ENCODE peak calls at places on chromosomes 6 and 20, in eight cellular contexts. One of them, this sample, is unnamed.
A peak's percentile ranks its signal among the peaks of the same experiment; 100 is the strongest.

GRCh38 chr6:111980979-111981378 is 72.9 kb upstream of the CCN6 start:
- DNase-seq in adrenal gland: peak; percentile 39
- DNase-seq in transverse colon: no peak
- DNase-seq in astrocyte: no peak
- DNase-seq in cardiac muscle cell: no peak
- DNase-seq in AG04450: no peak
- DNase-seq in PC-3: no peak
- DNase-seq in GM13977: no peak
- DNase-seq in this sample: no peak

GRCh38 chr6:51992834-51993233 is 94.6 kb downstream of the PKHD1 start:
- DNase-seq in AG04450: no peak
- DNase-seq in GM13977: no peak
- DNase-seq in cardiac muscle cell: no peak
- DNase-seq in astrocyte: no peak
- DNase-seq in PC-3: no peak
- DNase-seq in adrenal gland: no peak
- DNase-seq in transverse colon: no peak
- DNase-seq in this sample: no peak

GRCh38 chr6:143647191-143647590 is 30.6 kb upstream of the PHACTR2 start:
- DNase-seq in astrocyte: no peak
- DNase-seq in cardiac muscle cell: no peak
- DNase-seq in AG04450: no peak
- DNase-seq in PC-3: no peak
- DNase-seq in adrenal gland: no peak
- DNase-seq in GM13977: no peak
- DNase-seq in transverse colon: no peak
- DNase-seq in this sample: no peak

GRCh38 chr6:105810105-105810921 is 275.8 kb upstream of the PRDM1 start:
- DNase-seq in PC-3: peak; percentile 90
- DNase-seq in transverse colon: peak; percentile 43
- DNase-seq in AG04450: peak; percentile 43
- DNase-seq in cardiac muscle cell: no peak
- DNase-seq in astrocyte: peak; percentile 81
- DNase-seq in adrenal gland: peak; percentile 61
- DNase-seq in GM13977: no peak
- DNase-seq in this sample: no peak

GRCh38 chr6:101396552-101397173 is 3.2 kb downstream of the GRIK2 start:
- DNase-seq in cardiac muscle cell: peak; percentile 91
- DNase-seq in astrocyte: peak; percentile 36
- DNase-seq in GM13977: peak; percentile 62
- DNase-seq in PC-3: peak; percentile 77
- DNase-seq in transverse colon: peak; percentile 60
- DNase-seq in AG04450: no peak
- DNase-seq in adrenal gland: peak; percentile 54
- DNase-seq in this sample: peak; percentile 78

GRCh38 chr6:131762984-131763383 is 44.8 kb upstream of the ENPP1 start:
- DNase-seq in PC-3: no peak
- DNase-seq in transverse colon: no peak
- DNase-seq in AG04450: no peak
- DNase-seq in adrenal gland: no peak
- DNase-seq in cardiac muscle cell: no peak
- DNase-seq in astrocyte: peak; percentile 43
- DNase-seq in GM13977: no peak
- DNase-seq in this sample: no peak

GRCh38 chr6:30397697-30398096 is 52.7 kb downstream of the RPP21 start:
- DNase-seq in astrocyte: no peak
- DNase-seq in GM13977: no peak
- DNase-seq in AG04450: no peak
- DNase-seq in adrenal gland: no peak
- DNase-seq in PC-3: no peak
- DNase-seq in transverse colon: no peak
- DNase-seq in cardiac muscle cell: no peak
- DNase-seq in this sample: no peak

GRCh38 chr20:63009988-63010769 is 3.4 kb upstream of the BHLHE23 start:
- DNase-seq in PC-3: no peak
- DNase-seq in transverse colon: peak; percentile 73
- DNase-seq in astrocyte: peak; percentile 7
- DNase-seq in AG04450: no peak
- DNase-seq in GM13977: peak; percentile 92
- DNase-seq in cardiac muscle cell: no peak
- DNase-seq in adrenal gland: no peak
- DNase-seq in this sample: no peak

GRCh38 chr6:138944412-138944811 is 43.6 kb downstream of the REPS1 start:
- DNase-seq in cardiac muscle cell: no peak
- DNase-seq in GM13977: peak; percentile 13
- DNase-seq in transverse colon: no peak
- DNase-seq in AG04450: peak; percentile 6
- DNase-seq in adrenal gland: no peak
- DNase-seq in PC-3: peak; percentile 66
- DNase-seq in astrocyte: peak; percentile 77
- DNase-seq in this sample: no peak

GRCh38 chr6:158081657-158081935 is 86.5 kb downstream of the SERAC1 start:
- DNase-seq in cardiac muscle cell: no peak
- DNase-seq in PC-3: no peak
- DNase-seq in GM13977: no peak
- DNase-seq in transverse colon: no peak
- DNase-seq in AG04450: no peak
- DNase-seq in adrenal gland: peak; percentile 68
- DNase-seq in astrocyte: no peak
- DNase-seq in this sample: no peak

GRCh38 chr6:6390849-6391602 is 70.6 kb upstream of the F13A1 start:
- DNase-seq in PC-3: no peak
- DNase-seq in transverse colon: no peak
- DNase-seq in adrenal gland: no peak
- DNase-seq in GM13977: peak; percentile 57
- DNase-seq in AG04450: no peak
- DNase-seq in cardiac muscle cell: no peak
- DNase-seq in astrocyte: no peak
- DNase-seq in this sample: no peak

GRCh38 chr20:15756001-15756400 is 817.2 kb downstream of the KIF16B start:
- DNase-seq in astrocyte: no peak
- DNase-seq in cardiac muscle cell: no peak
- DNase-seq in GM13977: no peak
- DNase-seq in adrenal gland: no peak
- DNase-seq in transverse colon: no peak
- DNase-seq in AG04450: no peak
- DNase-seq in PC-3: no peak
- DNase-seq in this sample: no peak

GRCh38 chr20:3734111-3734843 is 1.8 kb downstream of the HSPA12B start:
- DNase-seq in transverse colon: peak; percentile 46
- DNase-seq in cardiac muscle cell: no peak
- DNase-seq in adrenal gland: peak; percentile 43
- DNase-seq in PC-3: no peak
- DNase-seq in astrocyte: no peak
- DNase-seq in GM13977: no peak
- DNase-seq in AG04450: no peak
- DNase-seq in this sample: no peak

GRCh38 chr6:149170564-149171452 is 146.7 kb upstream of the TAB2 start:
- DNase-seq in adrenal gland: peak; percentile 31
- DNase-seq in PC-3: no peak
- DNase-seq in astrocyte: no peak
- DNase-seq in AG04450: no peak
- DNase-seq in transverse colon: peak; percentile 13
- DNase-seq in cardiac muscle cell: peak; percentile 29
- DNase-seq in GM13977: peak; percentile 34
- DNase-seq in this sample: no peak

DNA sequence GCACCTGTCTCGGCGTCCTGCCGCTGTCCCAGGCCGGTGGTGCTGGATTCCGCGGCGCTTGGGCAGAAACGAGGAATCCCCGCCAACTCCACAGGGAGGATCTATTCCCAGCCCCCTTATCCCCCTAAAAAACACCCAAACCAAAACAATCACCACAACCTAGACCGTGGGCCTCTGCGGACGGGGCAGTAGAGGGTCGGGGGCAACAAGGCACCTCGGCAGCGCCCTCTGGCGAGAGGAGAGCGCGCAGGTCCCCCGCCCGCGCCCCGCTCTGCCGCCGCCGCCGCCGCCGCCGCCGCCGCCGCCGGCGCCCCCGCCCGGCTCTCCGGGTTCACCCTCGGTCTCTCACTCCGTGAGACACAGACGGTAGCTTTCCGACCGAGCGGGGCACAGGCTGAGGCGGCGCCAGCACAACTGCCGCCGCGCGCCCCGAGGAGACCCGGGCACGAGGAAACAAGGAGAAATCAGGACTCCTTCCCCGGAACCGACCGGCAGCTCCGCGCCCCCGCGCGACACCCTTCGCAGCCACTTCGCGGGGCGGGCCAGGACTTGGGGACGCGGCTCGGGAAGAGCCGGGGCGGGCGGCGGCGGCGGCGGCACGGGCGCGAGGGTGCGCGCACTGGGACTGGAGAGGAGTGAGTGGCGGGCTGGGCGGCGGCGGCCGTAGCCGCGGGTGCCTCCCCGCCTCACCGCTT is at the start of gene SLC35F1:
- DNase-seq in AG04450: no peak
- DNase-seq in adrenal gland: peak; percentile 56
- DNase-seq in PC-3: no peak
- DNase-seq in GM13977: peak; percentile 71
- DNase-seq in transverse colon: no peak
- DNase-seq in cardiac muscle cell: peak; percentile 81
- DNase-seq in astrocyte: peak; percentile 12
- DNase-seq in this sample: peak; percentile 40
- TF ChIP-seq CTCF in AG04450: peak; percentile 39
- TF ChIP-seq CTCF in adrenal gland: no peak
- TF ChIP-seq CTCF in PC-3: peak; percentile 26
- TF ChIP-seq CTCF in GM13977: peak; percentile 67
- TF ChIP-seq CTCF in transverse colon: no peak
- TF ChIP-seq CTCF in cardiac muscle cell: peak; percentile 37
- TF ChIP-seq CTCF in astrocyte: no peak
- TF ChIP-seq CTCF in this sample: peak; percentile 22

GRCh38 chr20:45890997-45891983 is at the start of the genes CTSA and NEURL2:
- DNase-seq in transverse colon: peak; percentile 97
- DNase-seq in AG04450: peak; percentile 84
- DNase-seq in PC-3: peak; percentile 87
- DNase-seq in adrenal gland: peak; percentile 97
- DNase-seq in astrocyte: peak; percentile 79
- DNase-seq in GM13977: peak; percentile 99
- DNase-seq in cardiac muscle cell: peak; percentile 96
- DNase-seq in this sample: peak; percentile 80

GRCh38 chr20:45890077-45890996 is 671 bp downstream of the NEURL2 start:
- DNase-seq in adrenal gland: peak; percentile 72
- DNase-seq in AG04450: no peak
- DNase-seq in transverse colon: peak; percentile 85
- DNase-seq in astrocyte: peak; percentile 71
- DNase-seq in GM13977: peak; percentile 73
- DNase-seq in PC-3: no peak
- DNase-seq in cardiac muscle cell: peak; percentile 91
- DNase-seq in this sample: peak; percentile 83

GRCh38 chr20:45892828-45893500 is 1.8 kb downstream of the CTSA start:
- DNase-seq in GM13977: no peak
- DNase-seq in AG04450: no peak
- DNase-seq in transverse colon: peak; percentile 70
- DNase-seq in adrenal gland: no peak
- DNase-seq in astrocyte: no peak
- DNase-seq in PC-3: no peak
- DNase-seq in cardiac muscle cell: no peak
- DNase-seq in this sample: no peak

GRCh38 chr20:45893831-45894230 is 2.7 kb downstream of the CTSA start:
- DNase-seq in AG04450: no peak
- DNase-seq in GM13977: no peak
- DNase-seq in astrocyte: no peak
- DNase-seq in cardiac muscle cell: no peak
- DNase-seq in adrenal gland: no peak
- DNase-seq in PC-3: no peak
- DNase-seq in transverse colon: no peak
- DNase-seq in this sample: no peak

DNA sequence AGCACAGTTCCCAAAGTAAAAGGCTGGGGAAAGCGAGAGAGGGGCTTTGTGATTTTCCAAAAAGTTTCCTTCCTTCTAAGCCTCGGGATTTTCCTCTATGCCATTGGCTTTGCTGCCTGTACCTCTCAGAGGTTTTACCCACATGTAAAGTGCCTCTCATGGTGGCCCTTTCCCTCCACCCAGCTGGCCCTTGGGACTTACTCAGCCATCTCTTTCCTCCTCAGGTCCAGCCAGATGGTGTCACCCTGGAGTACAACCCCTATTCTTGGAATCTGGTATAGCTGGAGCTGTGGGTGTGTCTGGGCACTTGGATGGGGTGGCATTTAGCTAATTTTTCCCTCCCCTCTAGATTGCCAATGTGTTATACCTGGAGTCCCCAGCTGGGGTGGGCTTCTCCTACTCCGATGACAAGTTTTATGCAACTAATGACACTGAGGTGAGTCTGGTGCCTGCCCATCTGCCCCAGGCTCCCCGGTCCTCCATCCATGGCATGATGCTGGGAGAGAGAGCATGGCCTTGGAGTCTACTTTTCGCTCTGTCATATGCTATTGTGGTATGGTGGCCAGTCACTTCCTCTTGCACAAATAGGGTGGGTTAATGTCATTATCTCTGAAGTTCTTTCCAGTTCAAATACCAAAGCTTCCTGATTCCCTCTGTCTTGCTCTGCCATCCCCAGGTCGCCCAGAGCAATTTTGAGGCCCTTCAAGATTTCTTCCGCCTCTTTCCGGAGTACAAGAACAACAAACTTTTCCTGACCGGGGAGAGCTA is 1.1 kb downstream of the CTSA start:
- DNase-seq in GM13977: no peak
- DNase-seq in astrocyte: no peak
- DNase-seq in adrenal gland: peak; percentile 67
- DNase-seq in cardiac muscle cell: no peak
- DNase-seq in AG04450: no peak
- DNase-seq in transverse colon: peak; percentile 40
- DNase-seq in PC-3: peak; percentile 55
- DNase-seq in this sample: no peak
- TF ChIP-seq CTCF in GM13977: no peak
- TF ChIP-seq CTCF in astrocyte: peak; percentile 12
- TF ChIP-seq CTCF in adrenal gland: no peak
- TF ChIP-seq CTCF in cardiac muscle cell: peak; percentile 28
- TF ChIP-seq CTCF in AG04450: peak; percentile 13
- TF ChIP-seq CTCF in transverse colon: no peak
- TF ChIP-seq CTCF in PC-3: peak; percentile 57
- TF ChIP-seq CTCF in this sample: no peak

DNA sequence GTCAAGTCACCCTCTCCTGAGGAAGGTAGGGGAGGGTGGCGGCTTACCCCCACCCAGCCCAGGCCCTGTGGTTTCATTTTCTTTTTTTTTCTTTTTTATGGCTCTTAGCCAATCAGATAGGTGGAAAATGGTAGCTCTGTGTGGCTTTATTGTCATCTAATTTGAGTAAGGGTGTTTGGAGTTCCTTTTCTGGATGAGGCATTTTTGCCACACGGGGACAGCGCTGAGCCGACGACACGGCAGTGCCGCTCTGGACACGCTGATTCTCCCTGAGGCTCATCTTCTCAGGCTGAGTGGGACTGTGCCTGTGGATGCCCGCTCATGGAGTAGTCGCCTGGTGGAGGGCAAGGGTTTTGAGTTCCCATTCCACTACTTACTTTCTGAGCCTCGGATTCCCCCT is 37.6 kb upstream of the ANGPT4 start:
- DNase-seq in adrenal gland: peak; percentile 14
- DNase-seq in AG04450: no peak
- DNase-seq in cardiac muscle cell: peak; percentile 45
- DNase-seq in GM13977: no peak
- DNase-seq in PC-3: peak; percentile 28
- DNase-seq in astrocyte: no peak
- DNase-seq in transverse colon: no peak
- DNase-seq in this sample: no peak
- TF ChIP-seq CTCF in adrenal gland: no peak
- TF ChIP-seq CTCF in AG04450: peak; percentile 41
- TF ChIP-seq CTCF in cardiac muscle cell: peak; percentile 48
- TF ChIP-seq CTCF in GM13977: no peak
- TF ChIP-seq CTCF in PC-3: peak; percentile 48
- TF ChIP-seq CTCF in astrocyte: no peak
- TF ChIP-seq CTCF in transverse colon: no peak
- TF ChIP-seq CTCF in this sample: no peak

GRCh38 chr6:151661928-151662327 is 145.6 kb upstream of the ESR1 start:
- DNase-seq in PC-3: peak; percentile 10
- DNase-seq in GM13977: no peak
- DNase-seq in astrocyte: no peak
- DNase-seq in adrenal gland: no peak
- DNase-seq in transverse colon: no peak
- DNase-seq in AG04450: no peak
- DNase-seq in cardiac muscle cell: no peak
- DNase-seq in this sample: no peak
- TF ChIP-seq CTCF in PC-3: peak; percentile 52
- TF ChIP-seq CTCF in GM13977: peak; percentile 50
- TF ChIP-seq CTCF in astrocyte: no peak
- TF ChIP-seq CTCF in adrenal gland: no peak
- TF ChIP-seq CTCF in transverse colon: no peak
- TF ChIP-seq CTCF in AG04450: peak; percentile 12
- TF ChIP-seq CTCF in cardiac muscle cell: peak; percentile 33
- TF ChIP-seq CTCF in this sample: no peak

This sample was measured in mesothelial cell of epicardium.